ENCODE peak calls at places on chromosomes 6 and 20, in five cellular contexts. A is fibroblast of the aortic adventitia, R is cardiac muscle cell, I is breast epithelium, Z is kidney epithelial cell. G is an unnamed sample.
A peak's percentile ranks its signal among the peaks of the same experiment; 100 is the strongest.

GRCh38 chr20:55580475-55580874 is 424.8 kb downstream of the CBLN4 start:
- DNase-seq in A (no peak), I (no peak), R (no peak), Z (no peak), G (no peak)

GRCh38 chr6:15017251-15017650 is 228.6 kb upstream of the JARID2 start:
- DNase-seq in I (no peak), Z (no peak), A (peak; percentile 4), R (peak; percentile 46), G (peak; percentile 3)

GRCh38 chr20:1827974-1828785 is 67.0 kb upstream of the SIRPA start:
- DNase-seq in A (peak; percentile 32), Z (peak; percentile 72), R (no peak), I (peak; percentile 47), G (no peak)

GRCh38 chr20:13089950-13090469 is 81.2 kb downstream of the SPTLC3 start:
- DNase-seq in Z (no peak), R (no peak), A (no peak), I (no peak), G (peak; percentile 86)

GRCh38 chr6:20312581-20312980 is 89.1 kb upstream of the E2F3 start:
- DNase-seq in R (no peak), A (no peak), Z (no peak), I (no peak), G (peak; percentile 7)

GRCh38 chr20:49594143-49594928 is 26.4 kb upstream of the PTGIS start:
- DNase-seq in A (peak; percentile 98), R (peak; percentile 51), I (no peak), Z (no peak), G (peak; percentile 89)

GRCh38 chr6:156977527-156978291 is 200.5 kb downstream of the ARID1B start:
- DNase-seq in A (peak; percentile 73), I (peak; percentile 67), R (no peak), Z (no peak), G (peak; percentile 84)

GRCh38 chr20:48771542-48771941 is 56.3 kb downstream of the PREX1 start:
- DNase-seq in A (peak; percentile 49), I (no peak), Z (peak; percentile 35), R (no peak), G (peak; percentile 78)

GRCh38 chr6:93580441-93580840 is 161.1 kb upstream of the EPHA7 start:
- DNase-seq in R (no peak), Z (no peak), I (no peak), A (no peak), G (no peak)

GRCh38 chr20:13099676-13100075 is 90.9 kb downstream of the SPTLC3 start:
- DNase-seq in R (no peak), I (no peak), A (peak; percentile 8), Z (no peak), G (no peak)

GRCh38 chr6:79385333-79385732 is 150.9 kb upstream of the HMGN3 start:
- DNase-seq in Z (no peak), A (peak; percentile 2), R (no peak), I (no peak), G (no peak)

GRCh38 chr6:132445201-132445951 is 44.1 kb upstream of the MOXD1 start:
- DNase-seq in I (no peak), R (no peak), Z (peak; percentile 83), A (peak; percentile 86), G (peak; percentile 32)

GRCh38 chr6:132446136-132446535 is 44.9 kb upstream of the MOXD1 start:
- DNase-seq in A (no peak), R (no peak), I (no peak), Z (no peak), G (no peak)

GRCh38 chr6:132446842-132447241 is 45.6 kb upstream of the MOXD1 start:
- DNase-seq in Z (no peak), A (no peak), R (no peak), I (no peak), G (no peak)

DNA sequence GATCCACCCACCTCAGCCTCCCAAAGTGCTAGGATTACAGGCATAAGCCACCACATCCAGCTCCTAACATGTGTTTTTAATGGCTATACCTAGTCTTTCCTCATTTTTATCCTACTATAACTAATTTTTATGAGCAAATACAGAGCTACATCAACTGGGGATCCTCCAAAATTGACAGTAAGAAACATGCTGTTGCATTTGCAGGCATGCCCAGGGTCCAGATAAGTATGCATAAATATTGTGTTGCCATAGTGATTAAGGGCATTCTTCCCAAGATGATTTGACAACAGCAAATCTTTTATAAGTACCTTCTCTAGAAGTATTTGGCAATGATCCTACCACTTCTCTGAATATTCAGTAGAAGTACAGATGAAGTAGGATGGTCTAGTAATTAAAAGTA is 41.9 kb upstream of the MOXD1 start:
- DNase-seq in I (no peak), R (no peak), Z (no peak), A (no peak), G (peak; percentile 44)
- TF ChIP-seq CTCF in I (no peak), R (no peak), Z (no peak), A (no peak), G (no peak)

GRCh38 chr6:32826996-32827395 is 10.2 kb upstream of the HLA-DOB start:
- DNase-seq in A (no peak), Z (no peak), R (no peak), I (no peak), G (no peak)

GRCh38 chr6:32829495-32829894 is 9.0 kb downstream of the TAP2 start:
- DNase-seq in Z (no peak), R (no peak), I (no peak), A (no peak), G (no peak)

GRCh38 chr6:32830017-32830416 is 8.5 kb downstream of the TAP2 start:
- DNase-seq in R (no peak), Z (no peak), I (no peak), A (no peak), G (no peak)

GRCh38 chr6:32830936-32831335 is 7.6 kb downstream of the TAP2 start:
- DNase-seq in Z (no peak), R (no peak), I (no peak), A (no peak), G (no peak)

GRCh38 chr6:32825966-32826365 is 9.2 kb upstream of the HLA-DOB start:
- DNase-seq in R (peak; percentile 22), Z (no peak), A (peak; percentile 79), I (no peak), G (peak; percentile 82)
- TF ChIP-seq CTCF in R (peak; percentile 37), Z (peak; percentile 54), A (peak; percentile 52), I (no peak), G (peak; percentile 34)

GRCh38 chr20:44253528-44253927 is 6.4 kb downstream of the GDAP1L1 start:
- DNase-seq in Z (no peak), A (no peak), R (no peak), I (no peak), G (no peak)
- TF ChIP-seq CTCF in Z (no peak), A (peak; percentile 7), R (peak; percentile 24), I (no peak), G (no peak)

DNA sequence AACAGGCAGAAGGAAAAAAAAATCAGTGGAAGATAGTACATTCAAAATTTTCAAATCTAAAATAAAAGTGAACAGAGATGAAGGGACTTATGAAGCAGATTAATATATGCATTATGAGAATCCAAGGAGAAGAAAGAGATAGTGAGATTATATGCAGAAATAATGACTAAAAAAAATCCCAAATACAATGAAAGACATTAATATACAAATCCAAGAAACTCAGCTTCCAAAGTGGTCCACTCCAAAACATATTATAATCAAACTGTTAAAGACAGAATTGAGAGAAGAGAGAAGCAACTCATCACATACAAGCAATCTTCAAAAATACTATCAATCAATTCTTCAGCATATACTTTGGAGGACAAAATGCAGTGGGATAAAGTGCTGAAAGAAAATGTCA is 73.5 kb upstream of the CARMIL1 start:
- DNase-seq in I (no peak), A (no peak), R (no peak), Z (no peak), G (no peak)
- TF ChIP-seq CTCF in I (no peak), A (no peak), R (no peak), Z (no peak), G (no peak)

DNA sequence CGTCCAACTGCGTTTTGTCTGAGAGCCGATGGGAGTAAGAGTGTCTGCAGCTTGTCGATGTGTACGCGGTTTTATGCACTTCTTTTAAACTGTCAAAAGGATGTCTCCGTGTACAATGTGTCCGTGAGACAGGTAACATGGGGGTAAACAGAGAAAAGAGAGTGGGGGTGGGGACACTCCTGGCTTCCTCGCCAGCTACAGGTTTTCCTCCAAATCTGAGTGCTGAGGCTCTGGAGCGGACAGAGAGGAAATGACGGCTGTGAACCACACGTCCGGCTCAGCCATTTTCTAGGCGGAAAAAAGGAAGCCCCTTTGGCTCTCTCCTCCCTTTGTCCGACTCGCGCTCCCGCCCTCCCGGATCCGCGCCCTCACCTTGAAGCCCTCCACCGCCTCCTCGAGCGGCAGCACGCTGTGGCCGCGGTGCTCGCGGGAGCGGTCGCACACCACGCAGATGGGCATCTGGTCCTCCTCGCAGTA is 906 bp downstream of the TRIM27 start:
- DNase-seq in Z (no peak), A (peak; percentile 45), R (peak; percentile 68), I (no peak), G (peak; percentile 42)
- TF ChIP-seq CTCF in Z (no peak), A (no peak), R (no peak), I (no peak), G (no peak)

DNA sequence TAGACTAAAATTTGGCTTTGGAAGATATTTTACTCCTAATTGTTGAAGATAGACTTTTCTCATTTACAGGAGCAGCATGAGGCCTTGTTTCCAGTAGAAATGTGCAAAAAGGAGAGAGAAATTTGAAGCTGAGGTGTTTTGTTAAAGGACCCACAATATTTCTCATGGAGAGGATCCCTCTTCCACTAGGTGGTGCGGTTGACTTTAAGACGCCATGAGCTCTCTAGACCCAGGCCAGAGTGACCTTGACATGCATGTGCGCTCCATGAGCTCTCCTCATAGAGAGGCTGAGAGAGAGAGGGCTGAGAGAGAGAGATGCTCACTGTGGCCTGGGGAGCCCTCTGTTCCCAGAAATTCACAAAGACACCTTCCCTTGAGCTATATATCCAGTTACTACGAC is 861.2 kb upstream of the EYS start:
- DNase-seq in R (no peak), Z (no peak), A (no peak), I (no peak), G (no peak)
- TF ChIP-seq CTCF in R (no peak), Z (no peak), A (no peak), I (no peak), G (no peak)

DNA sequence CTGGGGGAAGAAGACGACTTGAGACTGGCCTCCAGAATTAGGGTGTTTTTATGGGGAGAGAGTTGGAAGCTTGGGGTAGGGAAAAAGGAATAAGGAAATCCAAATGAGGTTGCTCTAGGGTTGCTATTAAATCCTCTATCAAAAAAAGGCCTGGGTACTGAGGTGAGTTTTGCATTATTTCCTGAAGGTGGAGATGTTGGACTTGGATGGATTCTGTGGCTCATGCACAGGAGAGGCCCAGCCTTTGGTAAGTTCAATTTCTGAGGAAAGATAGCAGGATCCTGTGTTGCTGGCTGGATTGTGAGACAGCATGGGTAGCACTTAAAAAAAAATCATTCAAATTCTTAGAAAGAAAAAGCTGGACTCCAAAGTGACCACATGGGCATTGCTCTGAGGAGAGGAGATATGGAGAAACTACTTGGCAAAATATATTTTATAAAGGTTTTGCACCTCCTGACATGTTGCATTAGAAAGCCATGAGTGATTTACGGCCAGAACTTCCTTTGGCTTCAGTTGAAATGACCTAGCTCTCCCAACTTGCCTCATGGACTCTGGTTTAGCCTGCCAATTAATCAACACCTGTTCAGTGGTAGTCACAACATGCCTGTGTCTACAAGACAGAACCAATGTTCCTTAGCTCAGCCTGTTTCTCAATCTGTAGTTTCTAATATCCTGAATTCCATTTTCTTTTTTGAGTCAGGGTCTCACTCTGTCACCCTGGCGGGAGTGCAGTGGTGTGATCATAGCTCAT is 152.1 kb upstream of the RALGAPA2 start:
- DNase-seq in I (no peak), A (peak; percentile 3), Z (no peak), R (peak; percentile 44), G (peak; percentile 4)
- TF ChIP-seq CTCF in I (no peak), A (peak; percentile 5), Z (peak; percentile 24), R (no peak), G (peak; percentile 22)